ENCODE peak calls at places on chromosomes 2 and 18, in five cellular contexts. One of them, this sample, is unnamed.

GRCh38 chr18:79639072-79639829 is 40.4 kb upstream of the CTDP1 start:
- DNase-seq in brain microvascular endothelial cell: no peak
- DNase-seq in cardiac fibroblast: peak; percentile 7
- DNase-seq in endothelial cell: no peak
- DNase-seq in fibroblast of lung: no peak
- DNase-seq in this sample: no peak

GRCh38 chr2:130372055-130372832 is 16.4 kb downstream of the PTPN18 start:
- DNase-seq in endothelial cell: peak; percentile 86
- DNase-seq in fibroblast of lung: peak; percentile 85
- DNase-seq in cardiac fibroblast: peak; percentile 88
- DNase-seq in brain microvascular endothelial cell: peak; percentile 66
- DNase-seq in this sample: peak; percentile 35

GRCh38 chr18:31248783-31249521 is 69.0 kb upstream of the DSG1 start:
- DNase-seq in fibroblast of lung: no peak
- DNase-seq in brain microvascular endothelial cell: peak; percentile 44
- DNase-seq in endothelial cell: no peak
- DNase-seq in cardiac fibroblast: no peak
- DNase-seq in this sample: no peak

GRCh38 chr2:234765315-234765714 is 186.5 kb upstream of the SH3BP4 start:
- DNase-seq in fibroblast of lung: no peak
- DNase-seq in cardiac fibroblast: no peak
- DNase-seq in brain microvascular endothelial cell: no peak
- DNase-seq in endothelial cell: no peak
- DNase-seq in this sample: no peak

GRCh38 chr2:230713331-230714121 is 884 bp downstream of the CAB39 start:
- DNase-seq in brain microvascular endothelial cell: no peak
- DNase-seq in cardiac fibroblast: peak; percentile 18
- DNase-seq in fibroblast of lung: no peak
- DNase-seq in endothelial cell: peak; percentile 59
- DNase-seq in this sample: no peak

GRCh38 chr18:23485386-23485785 is 17.9 kb upstream of the RMC1 start:
- DNase-seq in cardiac fibroblast: no peak
- DNase-seq in brain microvascular endothelial cell: no peak
- DNase-seq in endothelial cell: no peak
- DNase-seq in fibroblast of lung: no peak
- DNase-seq in this sample: no peak

GRCh38 chr2:14712091-14712490 is 79.6 kb downstream of the LRATD1 start:
- DNase-seq in brain microvascular endothelial cell: no peak
- DNase-seq in fibroblast of lung: peak; percentile 68
- DNase-seq in cardiac fibroblast: no peak
- DNase-seq in endothelial cell: no peak
- DNase-seq in this sample: no peak

GRCh38 chr2:152647417-152648010 is 69.7 kb downstream of the PRPF40A start:
- DNase-seq in fibroblast of lung: peak; percentile 68
- DNase-seq in brain microvascular endothelial cell: no peak
- DNase-seq in cardiac fibroblast: peak; percentile 47
- DNase-seq in endothelial cell: no peak
- DNase-seq in this sample: peak; percentile 10

GRCh38 chr18:56637897-56638231 is 528 bp downstream of the TXNL1 start:
- DNase-seq in cardiac fibroblast: no peak
- DNase-seq in brain microvascular endothelial cell: no peak
- DNase-seq in fibroblast of lung: peak; percentile 4
- DNase-seq in endothelial cell: peak; percentile 5
- DNase-seq in this sample: no peak

GRCh38 chr2:67650292-67651133 is 253.4 kb downstream of the ETAA1 start:
- DNase-seq in endothelial cell: peak; percentile 68
- DNase-seq in brain microvascular endothelial cell: peak; percentile 87
- DNase-seq in cardiac fibroblast: peak; percentile 97
- DNase-seq in fibroblast of lung: peak; percentile 97
- DNase-seq in this sample: peak; percentile 65

GRCh38 chr2:68744517-68744916 is 9.9 kb downstream of the ARHGAP25 start:
- DNase-seq in endothelial cell: no peak
- DNase-seq in fibroblast of lung: no peak
- DNase-seq in cardiac fibroblast: no peak
- DNase-seq in brain microvascular endothelial cell: no peak
- DNase-seq in this sample: no peak

GRCh38 chr2:82825410-82826090 is 1633.5 kb downstream of the SUCLG1 start:
- DNase-seq in cardiac fibroblast: no peak
- DNase-seq in brain microvascular endothelial cell: no peak
- DNase-seq in fibroblast of lung: no peak
- DNase-seq in endothelial cell: no peak
- DNase-seq in this sample: no peak

GRCh38 chr2:134193006-134193405 is 60.9 kb upstream of the MGAT5 start:
- DNase-seq in fibroblast of lung: peak; percentile 74
- DNase-seq in cardiac fibroblast: peak; percentile 35
- DNase-seq in endothelial cell: no peak
- DNase-seq in brain microvascular endothelial cell: peak; percentile 72
- DNase-seq in this sample: no peak

GRCh38 chr2:144330951-144331651 is 188.8 kb downstream of the ZEB2 start:
- DNase-seq in fibroblast of lung: peak; percentile 34
- DNase-seq in brain microvascular endothelial cell: no peak
- DNase-seq in cardiac fibroblast: no peak
- DNase-seq in endothelial cell: no peak
- DNase-seq in this sample: no peak

GRCh38 chr2:144332356-144333143 is 187.4 kb downstream of the ZEB2 start:
- DNase-seq in fibroblast of lung: peak; percentile 84
- DNase-seq in brain microvascular endothelial cell: peak; percentile 54
- DNase-seq in cardiac fibroblast: peak; percentile 92
- DNase-seq in endothelial cell: peak; percentile 86
- DNase-seq in this sample: peak; percentile 49

GRCh38 chr2:144329472-144329871 is 190.4 kb downstream of the ZEB2 start:
- DNase-seq in fibroblast of lung: no peak
- DNase-seq in cardiac fibroblast: no peak
- DNase-seq in brain microvascular endothelial cell: no peak
- DNase-seq in endothelial cell: no peak
- DNase-seq in this sample: no peak

GRCh38 chr2:144333144-144333555 is 186.8 kb downstream of the ZEB2 start:
- DNase-seq in brain microvascular endothelial cell: no peak
- DNase-seq in fibroblast of lung: no peak
- DNase-seq in endothelial cell: no peak
- DNase-seq in cardiac fibroblast: no peak
- DNase-seq in this sample: no peak

DNA sequence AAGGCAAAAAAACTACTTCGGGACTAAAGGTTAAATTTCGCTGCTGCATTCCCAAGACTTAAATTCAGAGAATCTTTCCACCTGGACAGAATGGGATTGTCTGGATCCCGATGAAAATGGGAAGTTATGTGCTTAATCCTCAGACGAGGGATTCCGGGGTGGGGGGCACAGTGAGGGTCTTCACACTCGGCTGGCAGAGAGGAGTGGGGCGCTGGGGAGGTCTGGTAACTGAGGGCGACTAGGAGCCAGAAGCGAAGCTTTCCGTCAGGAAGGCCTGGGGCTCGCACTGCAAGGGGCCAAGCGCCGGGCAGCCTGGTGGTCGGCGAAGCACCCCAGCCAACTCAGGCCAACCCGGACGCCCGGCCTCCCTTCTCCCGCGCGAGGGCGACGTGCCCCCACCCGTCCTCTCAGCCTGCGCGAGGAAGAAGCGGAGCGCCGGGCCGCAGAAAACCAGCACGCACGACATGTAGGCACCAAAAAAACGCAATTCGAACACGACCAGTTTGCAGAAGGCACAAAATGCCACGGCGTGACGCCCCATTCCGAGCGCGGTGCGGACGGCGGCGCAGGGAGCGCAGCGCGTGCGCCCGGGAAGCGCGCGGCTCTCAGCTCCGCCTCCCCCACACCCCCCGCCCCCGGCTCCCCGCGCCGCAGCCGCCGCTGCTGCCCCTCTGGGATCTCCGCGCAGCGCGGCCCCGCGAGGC is 188.1 kb downstream of the ZEB2 start:
- DNase-seq in endothelial cell: peak; percentile 66
- DNase-seq in cardiac fibroblast: peak; percentile 19
- DNase-seq in brain microvascular endothelial cell: peak; percentile 44
- DNase-seq in fibroblast of lung: no peak
- DNase-seq in this sample: no peak
- TF ChIP-seq CTCF in endothelial cell: no peak
- TF ChIP-seq CTCF in cardiac fibroblast: peak; percentile 27
- TF ChIP-seq CTCF in brain microvascular endothelial cell: peak; percentile 34
- TF ChIP-seq CTCF in fibroblast of lung: peak; percentile 14
- TF ChIP-seq CTCF in this sample: peak; percentile 14

GRCh38 chr18:33600846-33601245 is 22.8 kb downstream of the ASXL3 start:
- DNase-seq in brain microvascular endothelial cell: no peak
- DNase-seq in fibroblast of lung: no peak
- DNase-seq in cardiac fibroblast: no peak
- DNase-seq in endothelial cell: no peak
- DNase-seq in this sample: no peak

GRCh38 chr18:33603434-33603833 is 25.4 kb downstream of the ASXL3 start:
- DNase-seq in brain microvascular endothelial cell: no peak
- DNase-seq in cardiac fibroblast: no peak
- DNase-seq in endothelial cell: no peak
- DNase-seq in fibroblast of lung: no peak
- DNase-seq in this sample: no peak

GRCh38 chr18:33605250-33605649 is 27.2 kb downstream of the ASXL3 start:
- DNase-seq in endothelial cell: no peak
- DNase-seq in cardiac fibroblast: no peak
- DNase-seq in fibroblast of lung: no peak
- DNase-seq in brain microvascular endothelial cell: no peak
- DNase-seq in this sample: no peak

GRCh38 chr18:33611525-33612135 is 33.6 kb downstream of the ASXL3 start:
- DNase-seq in brain microvascular endothelial cell: no peak
- DNase-seq in fibroblast of lung: peak; percentile 45
- DNase-seq in cardiac fibroblast: no peak
- DNase-seq in endothelial cell: no peak
- DNase-seq in this sample: no peak

GRCh38 chr18:33606621-33607020 is 28.6 kb downstream of the ASXL3 start:
- DNase-seq in brain microvascular endothelial cell: no peak
- DNase-seq in fibroblast of lung: no peak
- DNase-seq in endothelial cell: no peak
- DNase-seq in cardiac fibroblast: no peak
- DNase-seq in this sample: no peak
- TF ChIP-seq CTCF in brain microvascular endothelial cell: peak; percentile 29
- TF ChIP-seq CTCF in fibroblast of lung: no peak
- TF ChIP-seq CTCF in endothelial cell: no peak
- TF ChIP-seq CTCF in cardiac fibroblast: no peak
- TF ChIP-seq CTCF in this sample: peak; percentile 22

DNA sequence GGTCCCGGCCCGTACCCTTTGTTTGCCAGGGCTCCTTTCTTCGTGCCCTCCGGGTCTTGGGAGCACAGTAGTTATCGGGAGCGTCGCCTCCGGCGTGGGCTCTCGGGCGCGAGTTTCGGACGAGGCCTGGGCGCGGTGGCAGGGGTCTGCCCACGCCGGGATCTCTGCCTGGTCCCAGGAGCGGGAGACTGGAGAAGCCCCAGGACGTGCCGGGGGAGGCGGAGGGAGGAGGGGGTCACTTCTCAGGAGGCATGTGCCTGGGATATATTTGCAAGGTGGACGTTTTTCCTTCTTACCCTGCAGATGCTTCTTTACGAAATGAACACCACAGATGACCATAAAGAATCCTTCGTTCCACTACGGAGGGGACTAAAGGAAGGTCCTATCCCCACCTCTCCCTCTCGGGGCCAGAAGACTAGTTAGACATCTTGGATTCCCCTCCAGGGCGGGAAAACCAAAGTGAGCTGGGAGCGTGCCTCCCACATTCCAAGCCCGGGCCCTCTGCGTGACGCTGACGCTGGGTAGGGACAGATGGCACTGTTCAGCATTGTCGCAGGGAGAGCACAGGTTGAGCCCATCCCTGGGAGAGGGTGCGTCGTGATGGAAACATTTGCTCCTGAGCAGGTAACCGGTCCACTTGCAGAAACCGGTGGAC is 483 bp upstream of the FHL2 start:
- DNase-seq in brain microvascular endothelial cell: no peak
- DNase-seq in endothelial cell: no peak
- DNase-seq in fibroblast of lung: no peak
- DNase-seq in cardiac fibroblast: no peak
- DNase-seq in this sample: no peak
- TF ChIP-seq CTCF in brain microvascular endothelial cell: no peak
- TF ChIP-seq CTCF in endothelial cell: no peak
- TF ChIP-seq CTCF in fibroblast of lung: no peak
- TF ChIP-seq CTCF in cardiac fibroblast: no peak
- TF ChIP-seq CTCF in this sample: no peak

DNA sequence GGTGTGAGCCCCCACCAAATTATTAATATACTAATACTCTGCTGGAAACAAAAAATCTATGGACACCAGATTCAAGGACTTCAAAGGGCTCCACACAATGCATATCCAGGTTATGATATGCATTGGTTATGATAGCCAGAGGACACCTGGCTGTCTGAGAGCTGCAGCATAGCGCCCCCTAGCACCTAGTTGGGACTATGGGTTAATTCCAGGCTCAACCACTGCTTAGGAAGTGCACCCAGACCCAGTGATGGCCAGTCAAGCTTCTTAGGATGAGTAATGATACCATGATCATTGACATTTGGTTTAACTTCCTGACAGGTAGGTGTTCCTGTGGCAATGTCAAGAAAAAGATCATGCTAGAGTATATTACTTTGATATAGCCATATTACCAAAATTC is 3.8 kb upstream of the FRZB start:
- DNase-seq in cardiac fibroblast: no peak
- DNase-seq in brain microvascular endothelial cell: no peak
- DNase-seq in fibroblast of lung: no peak
- DNase-seq in endothelial cell: peak; percentile 49
- DNase-seq in this sample: no peak
- TF ChIP-seq CTCF in cardiac fibroblast: peak; percentile 26
- TF ChIP-seq CTCF in brain microvascular endothelial cell: peak; percentile 60
- TF ChIP-seq CTCF in fibroblast of lung: peak; percentile 20
- TF ChIP-seq CTCF in endothelial cell: peak; percentile 56
- TF ChIP-seq CTCF in this sample: peak; percentile 52

GRCh38 chr2:219886615-219887014 is 259.2 kb downstream of the SLC4A3 start:
- DNase-seq in fibroblast of lung: no peak
- DNase-seq in brain microvascular endothelial cell: no peak
- DNase-seq in cardiac fibroblast: no peak
- DNase-seq in endothelial cell: no peak
- DNase-seq in this sample: no peak

GRCh38 chr2:219887870-219888269 is 260.4 kb downstream of the SLC4A3 start:
- DNase-seq in brain microvascular endothelial cell: no peak
- DNase-seq in fibroblast of lung: no peak
- DNase-seq in endothelial cell: no peak
- DNase-seq in cardiac fibroblast: no peak
- DNase-seq in this sample: no peak
- TF ChIP-seq CTCF in brain microvascular endothelial cell: no peak
- TF ChIP-seq CTCF in fibroblast of lung: no peak
- TF ChIP-seq CTCF in endothelial cell: no peak
- TF ChIP-seq CTCF in cardiac fibroblast: no peak
- TF ChIP-seq CTCF in this sample: no peak

GRCh38 chr2:42980764-42981416 is 188.5 kb upstream of the HAAO start:
- DNase-seq in fibroblast of lung: no peak
- DNase-seq in cardiac fibroblast: no peak
- DNase-seq in endothelial cell: no peak
- DNase-seq in brain microvascular endothelial cell: no peak
- DNase-seq in this sample: no peak

GRCh38 chr2:42978887-42979415 is 186.6 kb upstream of the HAAO start:
- DNase-seq in fibroblast of lung: no peak
- DNase-seq in endothelial cell: no peak
- DNase-seq in brain microvascular endothelial cell: no peak
- DNase-seq in cardiac fibroblast: no peak
- DNase-seq in this sample: no peak

GRCh38 chr2:42979870-42980763 is 187.7 kb upstream of the HAAO start:
- DNase-seq in endothelial cell: no peak
- DNase-seq in cardiac fibroblast: no peak
- DNase-seq in brain microvascular endothelial cell: no peak
- DNase-seq in fibroblast of lung: no peak
- DNase-seq in this sample: no peak

GRCh38 chr2:42978175-42978886 is 185.9 kb upstream of the HAAO start:
- DNase-seq in brain microvascular endothelial cell: no peak
- DNase-seq in fibroblast of lung: no peak
- DNase-seq in endothelial cell: no peak
- DNase-seq in cardiac fibroblast: no peak
- DNase-seq in this sample: no peak

GRCh38 chr2:42979416-42979869 is 187.1 kb upstream of the HAAO start:
- DNase-seq in endothelial cell: no peak
- DNase-seq in cardiac fibroblast: no peak
- DNase-seq in brain microvascular endothelial cell: no peak
- DNase-seq in fibroblast of lung: no peak
- DNase-seq in this sample: no peak
- TF ChIP-seq CTCF in endothelial cell: no peak
- TF ChIP-seq CTCF in cardiac fibroblast: no peak
- TF ChIP-seq CTCF in brain microvascular endothelial cell: no peak
- TF ChIP-seq CTCF in fibroblast of lung: no peak
- TF ChIP-seq CTCF in this sample: no peak

GRCh38 chr2:64905338-64906024 is 83.7 kb upstream of the SLC1A4 start:
- DNase-seq in endothelial cell: no peak
- DNase-seq in brain microvascular endothelial cell: no peak
- DNase-seq in fibroblast of lung: no peak
- DNase-seq in cardiac fibroblast: no peak
- DNase-seq in this sample: no peak
- TF ChIP-seq CTCF in endothelial cell: no peak
- TF ChIP-seq CTCF in brain microvascular endothelial cell: no peak
- TF ChIP-seq CTCF in fibroblast of lung: no peak
- TF ChIP-seq CTCF in cardiac fibroblast: no peak
- TF ChIP-seq CTCF in this sample: no peak